ENCODE peak calls at places on chromosome 11, in seven cellular contexts. R is esophagus muscularis mucosa, S is A549, Q is suprapubic skin, K is HepG2, Z is ovary, N is upper lobe of left lung. P is an unnamed sample.

GRCh38 chr11:27720277-27720830 is 20.1 kb upstream of the BDNF start:
- DNase-seq in K (no peak), Z (peak; percentile 34), S (peak; percentile 67), R (no peak), Q (no peak), N (no peak), P (no peak)

GRCh38 chr11:719214-720016 is 13.4 kb downstream of the EPS8L2 start:
- DNase-seq in Q (no peak), S (no peak), Z (no peak), N (peak; percentile 57), K (no peak), R (no peak), P (no peak)

GRCh38 chr11:31690041-31690440 is 121.1 kb downstream of the PAX6 start:
- DNase-seq in Z (no peak), K (no peak), Q (no peak), S (no peak), R (no peak), N (no peak), P (no peak)

GRCh38 chr11:17343907-17344306 is 7.7 kb upstream of the NCR3LG1 start:
- DNase-seq in R (no peak), Z (no peak), K (no peak), N (no peak), S (no peak), Q (no peak), P (no peak)

GRCh38 chr11:115892016-115892415 is 387.8 kb upstream of the CADM1 start:
- DNase-seq in K (no peak), Z (no peak), N (no peak), S (no peak), R (peak; percentile 8), Q (no peak), P (no peak)

GRCh38 chr11:102763440-102763839 is 17.0 kb downstream of the MMP10 start:
- DNase-seq in R (no peak), N (no peak), Z (no peak), S (no peak), K (no peak), Q (no peak), P (no peak)

GRCh38 chr11:116691779-116692178 is 81.0 kb downstream of the BUD13 start:
- DNase-seq in K (peak; percentile 31), R (no peak), N (no peak), Q (peak; percentile 66), S (peak; percentile 69), Z (peak; percentile 64), P (peak; percentile 36)

GRCh38 chr11:102237096-102237735 is 80.1 kb upstream of the BIRC3 start:
- DNase-seq in S (no peak), K (no peak), N (no peak), Z (no peak), R (peak; percentile 74), Q (no peak), P (no peak)

GRCh38 chr11:68749501-68750196 is 1.7 kb downstream of the TESMIN start:
- DNase-seq in S (no peak), K (no peak), N (no peak), Z (no peak), R (no peak), Q (no peak), P (no peak)

GRCh38 chr11:134261626-134262488 is 8.5 kb downstream of the ACAD8 start:
- DNase-seq in Z (no peak), S (peak; percentile 51), R (no peak), Q (no peak), N (peak; percentile 64), K (peak; percentile 20), P (no peak)

GRCh38 chr11:32895471-32895870 is 2.9 kb downstream of the QSER1 start:
- DNase-seq in K (no peak), Z (no peak), Q (no peak), S (no peak), N (no peak), R (no peak), P (no peak)

GRCh38 chr11:4466168-4466891 is 16.1 kb upstream of the OR52K1 start:
- DNase-seq in K (no peak), R (no peak), S (no peak), Z (no peak), N (no peak), Q (no peak), P (no peak)

GRCh38 chr11:124642628-124643027 is 20.0 kb downstream of the TBRG1 start:
- DNase-seq in Q (no peak), R (no peak), N (no peak), S (no peak), Z (no peak), K (no peak), P (no peak)

DNA sequence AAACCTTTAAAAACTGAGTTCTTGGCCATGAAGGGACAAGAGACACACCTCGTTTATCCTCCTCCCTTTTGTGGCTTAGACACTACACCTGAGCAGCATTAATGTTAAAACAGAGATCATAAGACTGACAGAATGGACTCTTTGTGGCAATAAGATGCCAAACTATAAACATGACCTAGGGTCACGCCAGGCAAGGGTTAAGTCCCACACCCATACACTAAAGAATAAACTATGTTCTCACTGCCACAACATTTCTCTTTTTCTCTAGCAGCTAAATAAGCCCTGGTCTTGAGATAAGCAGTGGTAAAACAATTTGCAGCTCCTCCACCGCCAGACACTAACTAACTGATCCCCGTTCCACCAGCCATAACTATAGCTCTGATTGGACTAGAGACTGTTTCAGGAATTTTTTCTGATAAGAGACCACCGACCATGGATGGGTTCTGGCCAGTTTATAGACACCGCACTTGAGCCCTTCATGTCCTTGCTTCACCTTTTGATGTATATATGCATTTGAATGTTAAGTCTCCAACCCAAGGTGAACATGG is 4.9 kb upstream of the SLCO2B1 start:
- DNase-seq in N (no peak), Z (no peak), K (no peak), Q (peak; percentile 7), R (no peak), S (no peak), P (no peak)
- TF ChIP-seq EP300 in N (no peak), Z (no peak), K (no peak), Q (no peak), R (no peak), S (no peak), P (no peak)

GRCh38 chr11:59106363-59107336 is at the start of gene FAM111B:
- DNase-seq in R (no peak), K (peak; percentile 94), S (peak; percentile 89), Q (peak; percentile 84), Z (peak; percentile 75), N (peak; percentile 89), P (peak; percentile 48)

GRCh38 chr11:59097113-59097708 is 9.8 kb upstream of the FAM111B start:
- DNase-seq in Z (no peak), K (peak; percentile 60), S (no peak), N (no peak), Q (no peak), R (no peak), P (peak; percentile 33)

DNA sequence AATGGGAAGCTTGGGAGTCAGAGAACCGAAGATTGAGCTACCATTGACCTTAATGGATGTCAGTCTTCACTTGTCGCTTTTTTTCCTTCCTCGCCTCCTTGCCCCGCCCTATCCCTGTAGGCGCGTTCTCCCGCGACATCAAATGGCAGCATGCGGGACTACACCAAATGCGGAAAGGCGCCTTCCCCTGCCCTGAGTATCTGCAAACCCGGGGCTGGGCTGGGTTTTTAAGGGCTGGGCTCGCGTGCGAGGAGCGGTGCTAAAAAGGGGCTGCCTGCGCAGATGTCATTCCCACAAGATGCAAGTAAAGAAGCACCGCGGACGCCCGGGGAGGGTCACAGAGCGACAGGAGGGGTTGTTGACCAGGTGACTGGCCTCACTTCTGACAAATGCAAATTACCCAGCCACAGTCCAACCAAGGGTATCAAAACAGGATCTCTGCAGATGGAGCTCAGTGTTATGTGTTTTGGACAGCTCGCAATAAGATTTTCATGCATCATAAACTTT is 4.7 kb upstream of the FAM111B start:
- DNase-seq in Z (no peak), R (no peak), S (peak; percentile 57), N (peak; percentile 70), K (no peak), Q (peak; percentile 69), P (peak; percentile 26)
- TF ChIP-seq POLR2A in Z (no peak), R (no peak), S (no peak), N (no peak), K (no peak), Q (no peak), P (no peak)

GRCh38 chr11:122210378-122210995 is 94.5 kb upstream of the BLID start:
- DNase-seq in R (no peak), S (no peak), N (no peak), Z (no peak), Q (no peak), K (peak; percentile 16), P (no peak)

GRCh38 chr11:122207921-122208764 is 92.1 kb upstream of the BLID start:
- DNase-seq in S (no peak), Q (no peak), Z (no peak), N (no peak), R (no peak), K (no peak), P (no peak)

GRCh38 chr11:122205036-122205435 is 89.0 kb upstream of the BLID start:
- DNase-seq in Z (no peak), S (no peak), N (no peak), Q (no peak), K (no peak), R (no peak), P (no peak)

GRCh38 chr11:122209619-122210377 is 93.8 kb upstream of the BLID start:
- DNase-seq in R (no peak), S (no peak), N (no peak), Z (peak; percentile 70), K (no peak), Q (peak; percentile 72), P (peak; percentile 95)

GRCh38 chr11:122207505-122207904 is 91.5 kb upstream of the BLID start:
- DNase-seq in Z (peak; percentile 59), R (no peak), N (no peak), K (no peak), Q (no peak), S (no peak), P (no peak)
- H3K4me3 ChIP-seq in Z (no peak overlapping the region), R (peak overlapping the region; percentile 3), N (no peak overlapping the region), K (no peak overlapping the region), Q (no peak overlapping the region), S (no peak overlapping the region), P (no peak overlapping the region)

GRCh38 chr11:74072286-74072685 is 63.4 kb upstream of the UCP3 start:
- DNase-seq in R (no peak), S (no peak), N (no peak), K (no peak), Z (no peak), Q (no peak), P (no peak)

GRCh38 chr11:74072721-74073120 is 63.8 kb upstream of the UCP3 start:
- DNase-seq in Z (no peak), S (no peak), R (no peak), K (no peak), N (no peak), Q (no peak), P (no peak)

GRCh38 chr11:74070713-74071506 is 62.0 kb upstream of the UCP3 start:
- DNase-seq in K (no peak), Z (no peak), R (no peak), N (no peak), S (no peak), Q (no peak), P (no peak)

GRCh38 chr11:74069146-74070046 is 60.5 kb upstream of the UCP3 start:
- DNase-seq in S (no peak), R (no peak), N (no peak), K (no peak), Q (no peak), Z (no peak), P (no peak)
- TF ChIP-seq EP300 in S (no peak), R (no peak), N (no peak), K (no peak), Q (no peak), Z (no peak), P (no peak)

DNA sequence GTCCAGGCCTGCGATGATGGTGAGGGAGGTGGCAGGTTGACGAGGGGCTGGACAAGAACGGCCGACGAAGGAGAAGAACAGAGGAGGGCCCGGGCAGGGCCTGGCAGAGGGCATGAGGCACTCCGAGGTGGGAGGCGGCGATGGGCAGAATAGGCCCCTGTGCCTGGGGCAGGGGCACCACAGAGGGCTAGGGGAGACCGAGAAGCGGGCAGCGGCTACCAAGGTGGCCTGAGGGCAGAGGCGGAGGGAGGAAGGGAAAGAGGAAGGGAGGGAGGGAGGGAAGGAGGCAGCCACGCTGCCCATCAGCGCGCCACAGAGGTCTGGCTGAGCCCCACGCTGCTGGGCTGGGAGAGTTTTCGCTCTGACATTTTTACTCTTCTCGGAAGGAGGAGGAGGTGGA is 11.3 kb downstream of the LSP1 start:
- DNase-seq in Q (no peak), R (no peak), N (peak; percentile 65), S (no peak), Z (peak; percentile 52), K (no peak), P (no peak)
- TF ChIP-seq POLR2A in Q (no peak), R (no peak), N (no peak), S (no peak), Z (no peak), K (no peak), P (no peak)